ENCODE peak calls at places on chromosomes 7 and 10, in eight cellular contexts. I is esophagus squamous epithelium; E is CD8-positive, alpha-beta memory T cell; L is nucleus accumbens; U is HT1080; Q is globus pallidus; S is T-helper 9 cell; O is HepG2. K is an unnamed sample.

GRCh38 chr10:16809074-16809718 is 8.0 kb downstream of the RSU1 start:
- DNase-seq in I (no peak), E (no peak), L (no peak), U (peak), Q (peak), S (peak), O (peak), K (no peak)

GRCh38 chr10:46220872-46221538 is 65.8 kb upstream of the ANTXRL start:
- DNase-seq in I (no peak), E (no peak), L (no peak), U (no peak), Q (no peak), S (no peak), O (peak), K (no peak)

GRCh38 chr7:101542527-101543241 is 86.4 kb downstream of the MYL10 start:
- DNase-seq in I (no peak), E (peak), L (no peak), U (peak), Q (peak), S (peak), O (peak), K (peak)

GRCh38 chr10:36676321-36677169 is 448.9 kb upstream of the ANKRD30A start:
- DNase-seq in I (no peak), E (no peak), L (no peak), U (no peak), Q (no peak), S (no peak), O (no peak), K (no peak)

GRCh38 chr10:49512121-49512809 is 26.7 kb downstream of the ERCC6 start:
- DNase-seq in I (no peak), E (no peak), L (no peak), U (no peak), Q (no peak), S (no peak), O (peak), K (peak)

GRCh38 chr10:2079603-2080078 is 342.3 kb upstream of the ADARB2 start:
- DNase-seq in I (no peak), E (no peak), L (no peak), U (no peak), Q (no peak), S (no peak), O (peak), K (no peak)

GRCh38 chr10:60434418-60435046 is 44.9 kb upstream of the ANK3 start:
- DNase-seq in I (no peak), E (no peak), L (no peak), U (peak), Q (peak), S (no peak), O (peak), K (peak)

GRCh38 chr7:131226116-131226562 is 101.5 kb upstream of the MKLN1 start:
- DNase-seq in I (no peak), E (no peak), L (no peak), U (no peak), Q (no peak), S (no peak), O (peak), K (no peak)

GRCh38 chr7:141366098-141366621 is 185.1 kb upstream of the AGK start:
- DNase-seq in I (no peak), E (no peak), L (no peak), U (no peak), Q (no peak), S (no peak), O (no peak), K (no peak)

GRCh38 chr7:55092186-55092976 is 73.6 kb downstream of the EGFR start:
- DNase-seq in I (no peak), E (no peak), L (no peak), U (no peak), Q (no peak), S (no peak), O (no peak), K (no peak)

GRCh38 chr7:19213746-19214145 is 68.5 kb upstream of the FERD3L start:
- DNase-seq in I (no peak), E (no peak), L (no peak), U (no peak), Q (no peak), S (no peak), O (no peak), K (no peak)

GRCh38 chr10:117159390-117159789 is 21.3 kb upstream of the VAX1 start:
- DNase-seq in I (no peak), E (no peak), L (no peak), U (no peak), Q (no peak), S (no peak), O (no peak), K (no peak)

GRCh38 chr7:123601530-123601929 is at the start of gene ASB15:
- DNase-seq in I (no peak), E (no peak), L (no peak), U (no peak), Q (no peak), S (no peak), O (no peak), K (no peak)

GRCh38 chr10:117248700-117249465 is 8.0 kb downstream of the SLC18A2 start:
- DNase-seq in I (no peak), E (no peak), L (no peak), U (peak), Q (no peak), S (no peak), O (no peak), K (no peak)

GRCh38 chr10:99520040-99520803 is 12.5 kb upstream of the NKX2-3 start:
- DNase-seq in I (no peak), E (no peak), L (no peak), U (no peak), Q (no peak), S (no peak), O (no peak), K (no peak)

GRCh38 chr10:108561649-108562048 is 1361.7 kb downstream of the XPNPEP1 start:
- DNase-seq in I (no peak), E (no peak), L (no peak), U (peak), Q (no peak), S (no peak), O (no peak), K (no peak)

GRCh38 chr10:114920459-114920858 is 17.5 kb upstream of the TRUB1 start:
- DNase-seq in I (no peak), E (no peak), L (no peak), U (no peak), Q (no peak), S (no peak), O (no peak), K (no peak)

GRCh38 chr10:116676633-116677032 is 55.9 kb downstream of the PNLIPRP2 start:
- DNase-seq in I (no peak), E (no peak), L (no peak), U (no peak), Q (no peak), S (no peak), O (peak), K (no peak)

GRCh38 chr7:128361463-128362441 is at the start of gene PRRT4:
- DNase-seq in I (no peak), E (no peak), L (no peak), U (no peak), Q (peak), S (peak), O (no peak), K (no peak)

GRCh38 chr10:100163704-100164621 is 21.9 kb downstream of the ERLIN1 start:
- DNase-seq in I (no peak), E (no peak), L (no peak), U (no peak), Q (no peak), S (no peak), O (peak), K (no peak)

GRCh38 chr7:16795624-16796023 is 9.2 kb downstream of the AGR2 start:
- DNase-seq in I (no peak), E (no peak), L (no peak), U (no peak), Q (no peak), S (no peak), O (no peak), K (no peak)

GRCh38 chr10:99733366-99733765 is 1.3 kb downstream of the CUTC start:
- DNase-seq in I (no peak), E (no peak), L (no peak), U (no peak), Q (peak), S (no peak), O (no peak), K (no peak)

GRCh38 chr7:74475243-74475986 is 21.7 kb downstream of the GTF2IRD1 start:
- DNase-seq in I (no peak), E (no peak), L (no peak), U (no peak), Q (no peak), S (no peak), O (no peak), K (no peak)

GRCh38 chr10:131816157-131816775 is 84.5 kb upstream of the PPP2R2D start:
- DNase-seq in I (no peak), E (no peak), L (no peak), U (no peak), Q (no peak), S (no peak), O (no peak), K (no peak)

GRCh38 chr10:132548869-132549268 is 11.3 kb downstream of the INPP5A start:
- DNase-seq in I (no peak), E (no peak), L (no peak), U (no peak), Q (no peak), S (no peak), O (no peak), K (no peak)

GRCh38 chr10:7340179-7340874 is 70.5 kb downstream of the SFMBT2 start:
- DNase-seq in I (no peak), E (no peak), L (no peak), U (peak), Q (peak), S (no peak), O (no peak), K (no peak)

GRCh38 chr10:33237736-33238624 is 96.5 kb downstream of the NRP1 start:
- DNase-seq in I (no peak), E (no peak), L (no peak), U (peak), Q (no peak), S (no peak), O (peak), K (no peak)

GRCh38 chr10:33715303-33715702 is 380.8 kb upstream of the NRP1 start:
- DNase-seq in I (no peak), E (no peak), L (no peak), U (no peak), Q (no peak), S (no peak), O (no peak), K (no peak)

GRCh38 chr10:14712991-14713422 is 61.7 kb downstream of the FAM107B start:
- DNase-seq in I (no peak), E (no peak), L (no peak), U (peak), Q (no peak), S (no peak), O (peak), K (no peak)

GRCh38 chr10:45418859-45419672 is 45.0 kb downstream of the ALOX5 start:
- DNase-seq in I (no peak), E (no peak), L (no peak), U (no peak), Q (peak), S (peak), O (peak), K (peak)

GRCh38 chr7:131544449-131545425 is 11.7 kb downstream of the PODXL start:
- DNase-seq in I (no peak), E (no peak), L (no peak), U (peak), Q (peak), S (no peak), O (peak), K (no peak)